ENCODE peak calls at places on chromosomes 6 and 20, in four cellular contexts. Y is midbrain; E is AML-193; B is activated CD4-positive, alpha-beta T cell treated with anti-CD3 and anti-CD28 coated beads, Interleukin-2, amount 10 ng/mL, durations not matched to agents 7 days and 5 days. R is an unnamed sample.

GRCh38 chr20:19990911-19991707 is 26.1 kb upstream of the NAA20 start:
- DNase-seq in Y (no peak), E (no peak), B (no peak), R (peak; percentile 82)

GRCh38 chr6:85354761-85355618 is 94.9 kb upstream of the NT5E start:
- DNase-seq in Y (peak; percentile 75), E (peak; percentile 82), B (peak; percentile 70), R (peak; percentile 82)

GRCh38 chr20:32018269-32019155 is 8.3 kb downstream of the CCM2L start:
- DNase-seq in Y (no peak), E (no peak), B (peak; percentile 34), R (peak; percentile 88)

GRCh38 chr6:159919800-159920199 is 29.0 kb downstream of the MAS1 start:
- DNase-seq in Y (no peak), E (no peak), B (no peak), R (no peak)

GRCh38 chr6:132811276-132811675 is 3.1 kb upstream of the RPS12 start:
- DNase-seq in Y (no peak), E (no peak), B (no peak), R (no peak)

GRCh38 chr6:52352239-52353008 is 9.5 kb upstream of the PAQR8 start:
- DNase-seq in Y (no peak), E (peak; percentile 98), B (no peak), R (no peak)

GRCh38 chr6:105810105-105810921 is 275.8 kb upstream of the PRDM1 start:
- DNase-seq in Y (no peak), E (peak; percentile 95), B (peak; percentile 66), R (peak; percentile 11)

GRCh38 chr6:11246722-11247121 is 14.3 kb upstream of the NEDD9 start:
- DNase-seq in Y (no peak), E (no peak), B (no peak), R (no peak)

GRCh38 chr20:58169441-58169840 is 59.0 kb downstream of the ANKRD60 start:
- DNase-seq in Y (no peak), E (no peak), B (no peak), R (no peak)

GRCh38 chr6:251920-252319 is 40.4 kb upstream of the DUSP22 start:
- DNase-seq in Y (no peak), E (no peak), B (no peak), R (no peak)

GRCh38 chr6:16146527-16146955 is 17.7 kb downstream of the MYLIP start:
- DNase-seq in Y (no peak), E (no peak), B (no peak), R (no peak)